ENCODE peak calls at places on chromosomes 6 and 20, in ten cellular contexts. K is thyroid gland; D is mesendoderm; C is HepG2; O is cardiac muscle cell; B is uterus; R is psoas muscle; E is upper lobe of right lung; I is effector memory CD4-positive, alpha-beta T cell; J is ascending aorta. P is an unnamed sample. For H3K36me3 and H3K4me1, the result is how much of the 10 kb centered on the place peaks cover.

GRCh38 chr6:167302796-167303195 is 11.7 kb downstream of the UNC93A start:
- DNase-seq in E (no peak), D (no peak), K (no peak), R (no peak), C (no peak), J (no peak), O (no peak), I (no peak), B (no peak), P (no peak)

GRCh38 chr6:158253248-158253647 is 59.0 kb upstream of the TULP4 start:
- DNase-seq in R (no peak), K (no peak), O (no peak), C (no peak), B (no peak), D (no peak), E (no peak), I (no peak), J (no peak), P (no peak)

GRCh38 chr6:56766806-56767178 is 124.1 kb upstream of the DST start:
- DNase-seq in R (no peak), O (peak), D (no peak), C (no peak), I (no peak), J (no peak), K (no peak), B (no peak), E (no peak), P (no peak)

GRCh38 chr6:85401186-85402062 is 48.5 kb upstream of the NT5E start:
- DNase-seq in C (no peak), J (no peak), E (no peak), I (no peak), B (no peak), R (no peak), K (peak), O (no peak), D (no peak), P (no peak)

GRCh38 chr20:48196486-48196885 is 411.2 kb upstream of the SULF2 start:
- DNase-seq in O (no peak), E (no peak), D (peak), K (no peak), J (no peak), R (no peak), B (no peak), C (no peak), I (no peak), P (no peak)

GRCh38 chr20:10711903-10712373 is 38.1 kb upstream of the JAG1 start:
- DNase-seq in K (no peak), J (no peak), R (no peak), I (no peak), C (peak), E (no peak), B (no peak), O (no peak), D (no peak), P (no peak)

GRCh38 chr6:143745160-143746133 is 67.7 kb downstream of the PHACTR2 start:
- DNase-seq in O (peak), K (peak), I (no peak), D (peak), J (no peak), R (no peak), B (peak), C (peak), E (peak), P (no peak)

GRCh38 chr6:108492131-108492766 is 68.5 kb upstream of the FOXO3 start:
- DNase-seq in E (no peak), J (no peak), R (no peak), C (peak), I (no peak), K (no peak), D (peak), O (peak), B (no peak), P (no peak)

GRCh38 chr6:114092943-114093342 is 122.0 kb upstream of the HDAC2 start:
- DNase-seq in O (no peak), D (no peak), R (no peak), C (peak), K (no peak), I (no peak), J (no peak), E (no peak), B (no peak), P (no peak)

GRCh38 chr20:19692685-19693119 is 65.4 kb upstream of the RIN2 start:
- DNase-seq in I (no peak), C (peak), K (peak), R (peak), J (no peak), D (peak), B (peak), E (peak), O (peak), P (no peak)

GRCh38 chr20:60820918-60821317 is 431.1 kb upstream of the CDH4 start:
- DNase-seq in J (no peak), D (no peak), B (no peak), O (no peak), R (no peak), I (no peak), C (no peak), E (no peak), K (no peak), P (no peak)

GRCh38 chr6:82980086-82980485 is 85.6 kb downstream of the UBE3D start:
- DNase-seq in O (peak), B (no peak), I (no peak), D (no peak), R (no peak), K (no peak), C (no peak), E (no peak), J (no peak), P (no peak)

GRCh38 chr20:50594591-50595432 is 84.6 kb downstream of the PTPN1 start:
- DNase-seq in J (no peak), R (no peak), K (no peak), C (no peak), D (peak), E (no peak), O (no peak), I (no peak), B (no peak), P (no peak)

GRCh38 chr6:120569689-120570088 is 764.6 kb downstream of the TBC1D32 start:
- DNase-seq in K (no peak), C (no peak), E (no peak), I (no peak), J (no peak), R (no peak), O (no peak), B (no peak), D (no peak), P (no peak)

GRCh38 chr6:32882879-32883250 is 28.9 kb downstream of the PSMB9 start:
- DNase-seq in E (no peak), R (no peak), I (no peak), J (no peak), D (no peak), C (no peak), K (no peak), O (peak), B (no peak), P (no peak)

GRCh38 chr6:127117979-127118504 is 429 bp upstream of the RSPO3 start:
- DNase-seq in B (peak), E (peak), K (peak), I (no peak), J (no peak), R (peak), C (no peak), O (no peak), D (no peak), P (no peak)

DNA sequence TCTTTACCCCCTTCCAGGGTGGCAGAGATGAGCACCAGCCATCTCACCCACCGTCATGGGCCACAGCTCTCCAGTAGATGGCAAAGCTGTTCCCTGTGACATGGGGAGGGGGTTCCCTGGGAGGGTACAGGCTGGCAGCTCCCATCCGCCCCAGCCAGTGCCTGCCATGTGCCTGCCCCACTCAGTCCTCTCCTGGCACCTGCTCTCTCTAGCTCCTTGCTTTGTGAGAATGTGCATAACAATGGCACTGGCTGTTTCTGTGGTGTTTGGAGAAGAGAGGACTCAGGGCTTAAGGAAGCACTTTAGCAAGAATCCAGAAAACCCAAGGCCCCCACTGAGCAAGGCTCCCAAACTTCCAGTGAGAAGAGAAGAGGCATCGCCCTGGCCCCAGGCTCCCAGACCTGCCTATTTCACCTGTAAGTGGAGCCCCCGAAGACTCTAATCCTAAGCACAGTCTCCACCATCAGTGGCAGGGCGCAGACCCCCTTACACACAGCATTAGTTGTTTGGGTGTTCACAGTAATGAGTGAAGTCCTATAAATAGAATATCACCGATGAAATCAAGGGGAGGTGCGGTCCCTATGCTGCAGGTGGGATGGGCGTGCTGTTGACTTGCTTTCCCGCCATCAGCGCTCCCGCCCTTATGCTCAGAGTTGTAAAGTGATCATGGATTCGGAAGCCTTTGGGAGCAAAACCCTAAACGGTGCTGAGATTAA is 110.2 kb downstream of the AGPAT4 start:
- DNase-seq in I (no peak), O (no peak), R (no peak), B (no peak), D (no peak), J (no peak), E (no peak), K (no peak), C (no peak), P (no peak)
- H3K36me3 ChIP-seq in I (under half), O (under half), R (under half), B (under half), D (under half), J (under half), E (under half), K (under half), C (under half), P (under half)

GRCh38 chr20:32751309-32752020 is 8.2 kb upstream of the COMMD7 start:
- DNase-seq in D (no peak), C (no peak), J (no peak), R (no peak), K (no peak), B (no peak), O (no peak), E (no peak), I (no peak), P (no peak)
- H3K4me1 ChIP-seq in D (under half), C (under half), J (under half), R (under half), K (under half), B (under half), O (under half), E (under half), I (under half), P (under half)

GRCh38 chr6:42366999-42367352 is 84.8 kb downstream of the TRERF1 start:
- DNase-seq in R (no peak), B (no peak), C (no peak), D (no peak), E (peak), O (no peak), I (no peak), J (no peak), K (no peak), P (no peak)
- H3K36me3 ChIP-seq in R (under half), B (under half), C (under half), D (under half), E (under half), O (under half), I (under half), J (under half), K (under half), P (under half)

DNA sequence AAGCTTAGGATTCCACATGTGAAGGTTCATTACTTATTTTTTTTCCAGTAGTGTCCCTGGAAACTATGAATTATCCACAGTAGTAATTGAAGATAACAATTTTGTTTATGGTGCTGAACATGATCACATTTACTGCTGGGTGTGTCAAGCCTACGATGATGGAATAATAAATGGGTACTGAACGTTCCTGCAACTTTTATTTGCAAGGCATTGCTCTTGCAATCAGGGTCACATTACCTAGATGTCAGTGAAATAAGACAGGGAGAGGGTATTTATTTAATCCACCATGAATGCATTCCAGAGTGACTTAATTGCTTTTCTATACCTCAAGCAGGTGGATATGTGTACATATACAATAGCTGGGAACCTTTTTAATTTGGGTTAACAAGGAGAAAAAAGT is 27.0 kb upstream of the MLIP start:
- DNase-seq in E (no peak), J (no peak), I (no peak), O (no peak), D (no peak), B (no peak), C (no peak), R (no peak), K (no peak), P (no peak)
- H3K4me1 ChIP-seq in E (under half), J (under half), I (under half), O (under half), D (under half), B (under half), C (under half), R (half or more), K (under half), P (under half)

DNA sequence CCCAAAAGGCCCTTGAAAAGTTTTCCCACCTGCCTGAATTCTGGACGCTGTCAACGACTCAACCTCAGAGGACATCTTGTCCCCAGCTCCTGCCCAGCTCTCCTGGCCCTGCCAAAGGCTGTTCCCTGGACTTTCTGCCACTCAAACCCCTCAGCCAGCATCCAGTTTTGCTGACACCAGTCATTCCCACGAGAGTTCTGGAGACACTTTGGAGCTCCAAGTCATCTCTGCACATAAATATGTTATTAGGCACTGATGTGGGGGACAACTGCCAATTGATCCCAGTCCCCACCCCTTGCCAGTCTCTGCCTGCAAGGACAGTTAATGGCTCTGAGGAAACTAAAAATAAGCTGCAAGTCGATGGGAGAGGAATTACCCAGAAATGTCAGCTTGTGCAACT is 38.9 kb upstream of the KCNB1 start:
- DNase-seq in C (no peak), R (peak), K (no peak), B (no peak), O (no peak), E (no peak), J (no peak), D (no peak), I (no peak), P (no peak)
- H3K36me3 ChIP-seq in C (under half), R (under half), K (under half), B (under half), O (under half), E (under half), J (half or more), D (under half), I (under half), P (under half)

GRCh38 chr6:165056292-165056691 is 253.1 kb downstream of the C6orf118 start:
- DNase-seq in B (no peak), D (no peak), E (no peak), O (no peak), I (no peak), K (no peak), R (no peak), C (no peak), J (no peak), P (no peak)
- H3K4me1 ChIP-seq in B (under half), D (under half), E (under half), O (under half), I (under half), K (under half), R (under half), C (under half), J (under half), P (under half)